ENCODE peak calls at places on chromosomes 1 and 21, in six cellular contexts. N is IMR-90, O is H9, Z is neuronal stem cell, U is trophoblast cell, G is mesenchymal stem cell. E is an unnamed sample.

GRCh38 chr21:29305068-29305467 is 6.3 kb downstream of the BACH1 start:
- DNase-seq in N (no peak), O (no peak), Z (no peak), U (no peak), G (no peak), E (no peak)

GRCh38 chr1:65434255-65434654 is 13.8 kb downstream of the LEPR start:
- DNase-seq in N (no peak), O (no peak), Z (no peak), U (no peak), G (no peak), E (no peak)

GRCh38 chr21:40841524-40842196 is 5.3 kb downstream of the DSCAM start:
- DNase-seq in N (no peak), O (peak; percentile 81), Z (peak; percentile 44), U (peak; percentile 53), G (no peak), E (peak; percentile 89)

GRCh38 chr1:157994081-157994581 is 686 bp downstream of the KIRREL1 start:
- DNase-seq in N (no peak), O (no peak), Z (no peak), U (no peak), G (peak; percentile 38), E (no peak)

GRCh38 chr21:32427958-32428623 is 15.6 kb downstream of the EVA1C start:
- DNase-seq in N (no peak), O (no peak), Z (no peak), U (peak; percentile 56), G (no peak), E (no peak)

GRCh38 chr1:109609881-109610280 is 9.5 kb downstream of the GNAT2 start:
- DNase-seq in N (no peak), O (no peak), Z (no peak), U (no peak), G (no peak), E (no peak)

GRCh38 chr1:65189716-65190115 is 41.7 kb downstream of the AK4 start:
- DNase-seq in N (peak; percentile 44), O (no peak), Z (no peak), U (no peak), G (peak; percentile 27), E (no peak)

GRCh38 chr1:25573591-25573930 is 30.2 kb downstream of the LDLRAP1 start:
- DNase-seq in N (no peak), O (no peak), Z (no peak), U (peak; percentile 74), G (no peak), E (no peak)

GRCh38 chr1:244768804-244769203 is 66.7 kb upstream of the COX20 start:
- DNase-seq in N (no peak), O (no peak), Z (no peak), U (no peak), G (no peak), E (peak; percentile 21)

GRCh38 chr1:25106352-25106751 is 126.0 kb downstream of the SYF2 start:
- DNase-seq in N (no peak), O (no peak), Z (no peak), U (no peak), G (peak; percentile 6), E (no peak)

GRCh38 chr1:51612349-51612982 is 4.4 kb upstream of the OSBPL9 start:
- DNase-seq in N (peak; percentile 33), O (no peak), Z (no peak), U (peak; percentile 36), G (peak; percentile 47), E (no peak)

GRCh38 chr1:157580179-157580827 is 17.6 kb downstream of the FCRL4 start:
- DNase-seq in N (peak; percentile 57), O (peak; percentile 64), Z (peak; percentile 64), U (peak; percentile 66), G (peak; percentile 55), E (peak; percentile 85)

GRCh38 chr1:178122283-178122682 is 28.4 kb downstream of the RASAL2 start:
- DNase-seq in N (peak; percentile 7), O (no peak), Z (no peak), U (no peak), G (no peak), E (no peak)

GRCh38 chr1:213979751-213980605 is 7.8 kb upstream of the PROX1 start:
- DNase-seq in N (no peak), O (peak; percentile 75), Z (peak; percentile 47), U (no peak), G (no peak), E (peak; percentile 66)

GRCh38 chr21:45828580-45829565 is 152.7 kb upstream of the COL6A1 start:
- DNase-seq in N (no peak), O (peak; percentile 23), Z (no peak), U (no peak), G (no peak), E (no peak)

GRCh38 chr1:162732566-162733335 is 57.8 kb upstream of the HSD17B7 start:
- DNase-seq in N (no peak), O (no peak), Z (no peak), U (no peak), G (peak; percentile 27), E (no peak)

GRCh38 chr1:183139281-183139942 is 46.7 kb upstream of the LAMC2 start:
- DNase-seq in N (peak; percentile 67), O (no peak), Z (no peak), U (no peak), G (peak; percentile 76), E (no peak)

GRCh38 chr1:53362270-53362669 is 34.4 kb upstream of the LRP8 start:
- DNase-seq in N (no peak), O (peak; percentile 20), Z (peak; percentile 26), U (no peak), G (no peak), E (peak; percentile 63)

GRCh38 chr1:3625151-3625907 is 514 bp downstream of the TPRG1L start:
- DNase-seq in N (peak; percentile 39), O (no peak), Z (no peak), U (peak; percentile 26), G (peak; percentile 59), E (peak; percentile 75)

GRCh38 chr1:55474168-55474786 is 259.1 kb upstream of the USP24 start:
- DNase-seq in N (peak; percentile 54), O (no peak), Z (no peak), U (no peak), G (peak; percentile 33), E (no peak)

GRCh38 chr1:217311766-217312165 is 319.1 kb downstream of the GPATCH2 start:
- DNase-seq in N (peak; percentile 20), O (peak; percentile 38), Z (no peak), U (no peak), G (no peak), E (peak; percentile 59)

GRCh38 chr1:201501144-201501543 is 5.8 kb downstream of the CSRP1 start:
- DNase-seq in N (peak; percentile 85), O (no peak), Z (no peak), U (no peak), G (peak; percentile 48), E (no peak)
- H3K18ac ChIP-seq in N (peak overlapping the region; percentile 90), O (peak overlapping the region; percentile 65), Z (no peak overlapping the region), U (peak overlapping the region; percentile 18), G (peak overlapping the region; percentile 31), E (no peak overlapping the region)

DNA sequence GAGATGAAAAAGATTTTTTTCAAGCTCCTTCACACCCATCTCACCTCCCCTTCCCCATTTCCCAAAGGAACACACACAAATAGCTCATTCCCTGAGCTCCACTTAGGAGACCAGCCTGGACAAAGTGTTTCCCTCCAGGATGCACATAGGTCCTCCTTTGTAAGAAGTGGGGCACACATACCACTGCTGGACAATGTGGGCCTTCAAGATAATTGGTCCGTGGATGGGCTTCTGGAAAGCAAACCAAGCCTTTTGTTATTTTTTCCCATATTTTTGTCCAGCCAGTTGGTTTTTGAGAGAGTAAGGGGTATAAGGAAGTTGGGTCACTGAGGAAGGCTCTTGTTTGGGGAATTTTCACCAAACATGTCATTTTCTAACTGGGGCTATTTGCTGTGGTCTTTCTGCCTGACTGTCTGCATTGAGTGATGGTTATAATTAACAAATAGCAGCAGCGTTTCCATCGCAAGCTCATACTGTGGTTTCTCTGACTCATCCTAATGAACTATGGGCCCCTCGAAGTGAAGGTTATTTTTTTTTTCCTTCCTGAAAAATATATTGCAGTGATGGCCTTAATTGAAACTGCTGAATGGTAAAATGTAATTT is 306.2 kb upstream of the DUSP10 start:
- DNase-seq in N (peak; percentile 74), O (no peak), Z (no peak), U (no peak), G (peak; percentile 89), E (no peak)
- H2AK5ac ChIP-seq in N (peak overlapping the region; percentile 67), O (no peak overlapping the region), Z (no peak overlapping the region), U (no peak overlapping the region), G (no peak overlapping the region), E (no peak overlapping the region)

GRCh38 chr1:113002297-113002696 is 46.3 kb upstream of the SLC16A1 start:
- DNase-seq in N (no peak), O (no peak), Z (no peak), U (no peak), G (no peak), E (no peak)

GRCh38 chr1:112995890-112996289 is 39.9 kb upstream of the SLC16A1 start:
- DNase-seq in N (no peak), O (no peak), Z (no peak), U (no peak), G (no peak), E (no peak)

GRCh38 chr1:113003751-113004690 is 48.0 kb upstream of the SLC16A1 start:
- DNase-seq in N (no peak), O (no peak), Z (no peak), U (no peak), G (no peak), E (no peak)

GRCh38 chr1:112997781-112998180 is 41.8 kb upstream of the SLC16A1 start:
- DNase-seq in N (peak; percentile 20), O (no peak), Z (no peak), U (no peak), G (no peak), E (no peak)

GRCh38 chr1:112998592-112999235 is 42.7 kb upstream of the SLC16A1 start:
- DNase-seq in N (peak; percentile 71), O (no peak), Z (no peak), U (no peak), G (peak; percentile 68), E (peak; percentile 26)
- H3K23ac ChIP-seq in N (no peak overlapping the region), O (no peak overlapping the region), Z (no peak overlapping the region), U (no peak overlapping the region), G (no peak overlapping the region), E (no peak overlapping the region)

GRCh38 chr1:34186741-34187494 is 10.2 kb downstream of the C1orf94 start:
- DNase-seq in N (no peak), O (no peak), Z (no peak), U (no peak), G (no peak), E (no peak)
- H3K18ac ChIP-seq in N (no peak overlapping the region), O (no peak overlapping the region), Z (no peak overlapping the region), U (no peak overlapping the region), G (no peak overlapping the region), E (no peak overlapping the region)

GRCh38 chr1:19815801-19816736 is 986 bp upstream of the RNF186 start:
- DNase-seq in N (no peak), O (no peak), Z (no peak), U (no peak), G (no peak), E (no peak)
- H2AK5ac ChIP-seq in N (no peak overlapping the region), O (no peak overlapping the region), Z (no peak overlapping the region), U (no peak overlapping the region), G (no peak overlapping the region), E (no peak overlapping the region)

DNA sequence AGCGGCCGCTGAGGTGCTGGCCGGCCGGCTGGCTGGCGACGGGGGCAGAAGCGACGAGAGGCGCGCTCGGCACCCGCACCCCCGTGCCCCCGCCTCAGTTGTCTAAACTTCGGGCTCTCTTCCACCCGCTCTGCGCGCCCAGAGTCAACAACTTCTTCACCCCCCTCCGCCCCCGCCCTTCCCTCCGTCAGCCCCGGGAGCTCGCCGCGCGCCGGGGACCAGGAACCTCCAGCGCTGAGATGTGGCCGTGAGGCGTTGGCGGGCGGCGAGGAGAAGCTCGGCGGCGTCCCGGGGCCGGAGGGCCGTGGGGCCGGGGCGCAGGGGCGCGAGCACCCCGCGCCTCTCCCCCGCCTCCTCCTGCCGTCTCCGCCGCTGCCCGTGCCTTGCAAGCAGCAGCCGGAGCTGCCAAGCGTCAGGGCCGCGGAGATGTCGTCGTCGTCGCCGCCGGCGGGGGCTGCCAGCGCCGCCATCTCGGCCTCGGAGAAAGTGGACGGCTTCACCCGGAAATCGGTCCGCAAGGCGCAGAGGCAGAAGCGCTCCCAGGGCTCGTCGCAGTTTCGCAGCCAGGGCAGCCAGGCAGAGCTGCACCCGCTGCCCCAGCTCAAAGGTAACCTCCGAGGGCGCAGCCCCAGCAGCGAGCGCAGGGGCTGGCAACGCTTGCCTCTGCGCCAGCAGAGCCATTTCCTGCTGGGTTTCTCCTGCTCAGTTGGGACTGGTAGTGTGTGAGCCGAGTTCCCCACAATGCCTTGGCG is 651 bp downstream of the PPP2R5A start:
- DNase-seq in N (peak; percentile 35), O (peak; percentile 62), Z (peak; percentile 47), U (peak; percentile 45), G (peak; percentile 62), E (peak; percentile 82)
- H3K23ac ChIP-seq in N (peak overlapping the region; percentile 34), O (no peak overlapping the region), Z (peak overlapping the region; percentile 45), U (no peak overlapping the region), G (peak overlapping the region; percentile 60), E (peak overlapping the region; percentile 20)

E was measured in mesendoderm.